ENCODE peak calls at places on chromosomes 1 and 21, in seven cellular contexts. One of them, this sample, is unnamed.

GRCh38 chr1:41673806-41674205 is 189.3 kb upstream of the EDN2 start:
- DNase-seq in heart left ventricle: no peak
- DNase-seq in tibial artery: no peak
- DNase-seq in WERI-Rb-1: no peak
- DNase-seq in mucosa of descending colon: no peak
- DNase-seq in SJSA1: no peak
- DNase-seq in testis: no peak
- DNase-seq in this sample: peak; percentile 42

GRCh38 chr21:45026066-45026745 is 48.2 kb upstream of the ADARB1 start:
- DNase-seq in mucosa of descending colon: no peak
- DNase-seq in tibial artery: no peak
- DNase-seq in WERI-Rb-1: no peak
- DNase-seq in heart left ventricle: no peak
- DNase-seq in SJSA1: no peak
- DNase-seq in testis: no peak
- DNase-seq in this sample: no peak

GRCh38 chr1:180923024-180923841 is 10.5 kb downstream of the KIAA1614 start:
- DNase-seq in testis: no peak
- DNase-seq in mucosa of descending colon: no peak
- DNase-seq in tibial artery: no peak
- DNase-seq in WERI-Rb-1: peak; percentile 33
- DNase-seq in heart left ventricle: peak; percentile 18
- DNase-seq in SJSA1: peak; percentile 9
- DNase-seq in this sample: peak; percentile 29

GRCh38 chr1:117656202-117656641 is 50.4 kb downstream of the TENT5C start:
- DNase-seq in heart left ventricle: no peak
- DNase-seq in SJSA1: no peak
- DNase-seq in WERI-Rb-1: no peak
- DNase-seq in tibial artery: no peak
- DNase-seq in testis: no peak
- DNase-seq in mucosa of descending colon: peak; percentile 71
- DNase-seq in this sample: no peak

GRCh38 chr1:160363951-160364350 is 2.9 kb upstream of the NHLH1 start:
- DNase-seq in WERI-Rb-1: peak; percentile 74
- DNase-seq in mucosa of descending colon: no peak
- DNase-seq in testis: no peak
- DNase-seq in SJSA1: no peak
- DNase-seq in heart left ventricle: no peak
- DNase-seq in tibial artery: no peak
- DNase-seq in this sample: no peak

GRCh38 chr1:55474168-55474786 is 259.1 kb upstream of the USP24 start:
- DNase-seq in tibial artery: no peak
- DNase-seq in testis: no peak
- DNase-seq in mucosa of descending colon: no peak
- DNase-seq in WERI-Rb-1: no peak
- DNase-seq in heart left ventricle: no peak
- DNase-seq in SJSA1: no peak
- DNase-seq in this sample: peak; percentile 87

GRCh38 chr1:169484683-169485426 is 889 bp downstream of the SLC19A2 start:
- DNase-seq in tibial artery: peak; percentile 73
- DNase-seq in SJSA1: no peak
- DNase-seq in heart left ventricle: peak; percentile 62
- DNase-seq in WERI-Rb-1: peak; percentile 11
- DNase-seq in testis: peak; percentile 66
- DNase-seq in mucosa of descending colon: peak; percentile 67
- DNase-seq in this sample: peak; percentile 79

GRCh38 chr1:70248729-70249128 is 27.5 kb downstream of the SRSF11 start:
- DNase-seq in heart left ventricle: no peak
- DNase-seq in tibial artery: no peak
- DNase-seq in mucosa of descending colon: no peak
- DNase-seq in testis: no peak
- DNase-seq in WERI-Rb-1: no peak
- DNase-seq in SJSA1: no peak
- DNase-seq in this sample: no peak

GRCh38 chr1:17119744-17120482 is 662 bp upstream of the PADI2 start:
- DNase-seq in testis: no peak
- DNase-seq in tibial artery: no peak
- DNase-seq in WERI-Rb-1: peak; percentile 52
- DNase-seq in mucosa of descending colon: peak; percentile 72
- DNase-seq in heart left ventricle: no peak
- DNase-seq in SJSA1: no peak
- DNase-seq in this sample: no peak

GRCh38 chr1:160963521-160963920 is 8.9 kb upstream of the ITLN2 start:
- DNase-seq in SJSA1: no peak
- DNase-seq in mucosa of descending colon: no peak
- DNase-seq in heart left ventricle: no peak
- DNase-seq in testis: no peak
- DNase-seq in tibial artery: no peak
- DNase-seq in WERI-Rb-1: no peak
- DNase-seq in this sample: no peak

GRCh38 chr1:30763654-30764248 is 6.2 kb upstream of the LAPTM5 start:
- DNase-seq in tibial artery: peak; percentile 60
- DNase-seq in heart left ventricle: no peak
- DNase-seq in WERI-Rb-1: no peak
- DNase-seq in mucosa of descending colon: peak; percentile 49
- DNase-seq in SJSA1: peak; percentile 14
- DNase-seq in testis: no peak
- DNase-seq in this sample: no peak

DNA sequence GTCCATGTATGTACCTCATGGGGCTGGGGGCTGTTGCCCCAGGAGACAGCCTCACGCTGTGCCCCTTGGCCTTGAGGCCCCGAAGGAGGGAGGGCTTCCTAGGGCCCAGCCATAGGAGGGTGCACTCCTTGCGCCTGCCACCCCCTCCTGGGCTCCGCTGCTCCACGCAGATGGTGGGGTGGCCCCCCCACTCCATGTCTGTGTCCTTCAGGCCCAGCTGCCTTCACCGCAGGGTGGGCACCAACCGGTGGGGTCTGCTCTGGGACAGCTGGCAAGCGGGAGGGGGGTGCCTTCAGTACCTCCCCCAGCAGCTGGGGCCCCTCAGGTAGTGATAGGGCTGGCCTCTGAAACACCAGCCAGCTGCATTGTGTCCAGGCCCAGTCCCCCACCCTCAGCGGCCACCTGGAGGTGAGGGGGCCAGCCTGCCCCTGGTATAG is 309 bp downstream of the GJC2 start:
- DNase-seq in tibial artery: no peak
- DNase-seq in WERI-Rb-1: no peak
- DNase-seq in testis: no peak
- DNase-seq in mucosa of descending colon: no peak
- DNase-seq in heart left ventricle: no peak
- DNase-seq in SJSA1: no peak
- DNase-seq in this sample: no peak
- H3K4me3 ChIP-seq in tibial artery: peak overlapping the region; percentile 12
- H3K4me3 ChIP-seq in WERI-Rb-1: peak overlapping the region; percentile 52
- H3K4me3 ChIP-seq in testis: no peak overlapping the region
- H3K4me3 ChIP-seq in mucosa of descending colon: no peak overlapping the region
- H3K4me3 ChIP-seq in heart left ventricle: peak overlapping the region; percentile 49
- H3K4me3 ChIP-seq in SJSA1: no peak overlapping the region
- H3K4me3 ChIP-seq in this sample: no peak overlapping the region

DNA sequence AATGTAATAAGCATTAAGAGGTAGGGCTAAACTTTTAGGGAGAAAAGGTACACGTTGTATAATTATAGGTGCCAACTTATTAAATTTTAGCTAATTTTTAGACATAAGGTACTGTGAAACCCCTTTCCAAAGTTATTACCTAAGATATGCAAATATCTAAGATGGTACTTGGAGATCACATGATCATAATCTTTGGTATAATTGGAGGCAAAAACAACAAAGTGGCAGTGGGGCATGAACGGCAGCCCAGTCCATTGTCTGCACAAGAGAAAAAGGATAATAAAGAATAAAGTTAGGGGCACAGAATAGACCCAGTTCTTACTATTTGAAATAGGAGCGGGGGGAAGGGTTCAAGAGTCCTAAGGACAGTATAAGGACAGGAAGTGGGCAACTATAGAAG is 51.2 kb downstream of the DESI2 start:
- DNase-seq in testis: no peak
- DNase-seq in SJSA1: no peak
- DNase-seq in WERI-Rb-1: no peak
- DNase-seq in mucosa of descending colon: no peak
- DNase-seq in heart left ventricle: no peak
- DNase-seq in tibial artery: no peak
- DNase-seq in this sample: no peak
- H3K4me3 ChIP-seq in testis: no peak overlapping the region
- H3K4me3 ChIP-seq in SJSA1: no peak overlapping the region
- H3K4me3 ChIP-seq in WERI-Rb-1: no peak overlapping the region
- H3K4me3 ChIP-seq in mucosa of descending colon: no peak overlapping the region
- H3K4me3 ChIP-seq in heart left ventricle: no peak overlapping the region
- H3K4me3 ChIP-seq in tibial artery: no peak overlapping the region
- H3K4me3 ChIP-seq in this sample: no peak overlapping the region

GRCh38 chr1:228006034-228006792 is 585 bp upstream of the WNT3A start:
- DNase-seq in testis: no peak
- DNase-seq in heart left ventricle: no peak
- DNase-seq in tibial artery: no peak
- DNase-seq in WERI-Rb-1: no peak
- DNase-seq in mucosa of descending colon: no peak
- DNase-seq in SJSA1: no peak
- DNase-seq in this sample: no peak

GRCh38 chr1:228008391-228009115 is 1.8 kb downstream of the WNT3A start:
- DNase-seq in heart left ventricle: no peak
- DNase-seq in testis: no peak
- DNase-seq in tibial artery: no peak
- DNase-seq in mucosa of descending colon: no peak
- DNase-seq in SJSA1: no peak
- DNase-seq in WERI-Rb-1: no peak
- DNase-seq in this sample: no peak

GRCh38 chr1:228007801-228008341 is 1.1 kb downstream of the WNT3A start:
- DNase-seq in heart left ventricle: no peak
- DNase-seq in WERI-Rb-1: no peak
- DNase-seq in testis: no peak
- DNase-seq in tibial artery: no peak
- DNase-seq in SJSA1: no peak
- DNase-seq in mucosa of descending colon: no peak
- DNase-seq in this sample: no peak

GRCh38 chr1:228006793-228007053 is at the start of gene WNT3A:
- DNase-seq in testis: no peak
- DNase-seq in WERI-Rb-1: no peak
- DNase-seq in tibial artery: no peak
- DNase-seq in mucosa of descending colon: no peak
- DNase-seq in heart left ventricle: no peak
- DNase-seq in SJSA1: no peak
- DNase-seq in this sample: no peak

DNA sequence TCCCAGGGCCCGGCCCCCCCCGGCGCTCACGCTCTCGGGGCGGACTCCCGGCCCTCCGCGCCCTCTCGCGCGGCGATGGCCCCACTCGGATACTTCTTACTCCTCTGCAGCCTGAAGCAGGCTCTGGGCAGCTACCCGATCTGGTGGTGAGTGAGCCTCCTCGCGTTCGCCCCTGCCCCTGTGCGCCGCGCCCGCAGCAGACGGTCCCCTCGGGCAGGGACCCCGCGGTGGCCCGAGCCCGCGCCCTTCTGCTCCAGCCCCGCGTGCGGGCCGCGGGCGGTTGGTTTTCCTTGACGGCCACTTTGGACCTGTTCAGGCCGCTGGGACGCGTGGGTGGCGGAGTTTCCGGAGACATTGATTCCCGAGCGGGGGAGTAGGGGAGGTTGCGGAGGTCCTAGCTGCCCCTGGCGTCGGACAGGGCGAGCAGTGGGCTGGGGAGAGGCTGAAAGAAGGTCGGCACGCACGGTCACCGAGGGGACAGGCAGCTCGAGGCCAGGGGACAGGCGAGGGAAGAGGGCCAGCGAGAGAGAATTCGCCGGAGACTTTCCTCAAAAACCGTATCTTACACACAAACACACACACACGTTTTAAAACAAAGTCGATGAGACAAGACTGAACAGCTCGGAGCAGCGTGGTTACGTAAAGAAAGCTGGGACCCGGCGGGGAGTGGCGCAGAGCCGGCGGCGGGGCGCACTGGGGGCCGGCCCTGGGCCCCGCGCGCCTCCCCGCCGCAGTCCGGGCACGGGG is 429 bp downstream of the WNT3A start:
- DNase-seq in mucosa of descending colon: no peak
- DNase-seq in testis: no peak
- DNase-seq in heart left ventricle: no peak
- DNase-seq in tibial artery: no peak
- DNase-seq in WERI-Rb-1: no peak
- DNase-seq in SJSA1: no peak
- DNase-seq in this sample: no peak
- H3K4me3 ChIP-seq in mucosa of descending colon: no peak overlapping the region
- H3K4me3 ChIP-seq in testis: no peak overlapping the region
- H3K4me3 ChIP-seq in heart left ventricle: no peak overlapping the region
- H3K4me3 ChIP-seq in tibial artery: no peak overlapping the region
- H3K4me3 ChIP-seq in WERI-Rb-1: peak overlapping the region; percentile 3
- H3K4me3 ChIP-seq in SJSA1: no peak overlapping the region
- H3K4me3 ChIP-seq in this sample: no peak overlapping the region

GRCh38 chr1:155167166-155168104 is 5.7 kb downstream of the KRTCAP2 start:
- DNase-seq in WERI-Rb-1: peak; percentile 99
- DNase-seq in testis: peak; percentile 93
- DNase-seq in heart left ventricle: peak; percentile 94
- DNase-seq in SJSA1: peak; percentile 68
- DNase-seq in tibial artery: peak; percentile 80
- DNase-seq in mucosa of descending colon: peak; percentile 90
- DNase-seq in this sample: peak; percentile 82

GRCh38 chr1:155169541-155169940 is 3.6 kb downstream of the KRTCAP2 start:
- DNase-seq in tibial artery: no peak
- DNase-seq in testis: no peak
- DNase-seq in heart left ventricle: no peak
- DNase-seq in mucosa of descending colon: no peak
- DNase-seq in SJSA1: no peak
- DNase-seq in WERI-Rb-1: peak; percentile 3
- DNase-seq in this sample: no peak

GRCh38 chr1:155166006-155166372 is 7.1 kb downstream of the KRTCAP2 start:
- DNase-seq in mucosa of descending colon: no peak
- DNase-seq in tibial artery: no peak
- DNase-seq in heart left ventricle: peak; percentile 19
- DNase-seq in SJSA1: no peak
- DNase-seq in WERI-Rb-1: peak; percentile 23
- DNase-seq in testis: no peak
- DNase-seq in this sample: no peak

GRCh38 chr1:155168456-155169210 is 4.5 kb downstream of the KRTCAP2 start:
- DNase-seq in SJSA1: no peak
- DNase-seq in testis: no peak
- DNase-seq in tibial artery: no peak
- DNase-seq in mucosa of descending colon: no peak
- DNase-seq in WERI-Rb-1: peak; percentile 14
- DNase-seq in heart left ventricle: no peak
- DNase-seq in this sample: no peak

DNA sequence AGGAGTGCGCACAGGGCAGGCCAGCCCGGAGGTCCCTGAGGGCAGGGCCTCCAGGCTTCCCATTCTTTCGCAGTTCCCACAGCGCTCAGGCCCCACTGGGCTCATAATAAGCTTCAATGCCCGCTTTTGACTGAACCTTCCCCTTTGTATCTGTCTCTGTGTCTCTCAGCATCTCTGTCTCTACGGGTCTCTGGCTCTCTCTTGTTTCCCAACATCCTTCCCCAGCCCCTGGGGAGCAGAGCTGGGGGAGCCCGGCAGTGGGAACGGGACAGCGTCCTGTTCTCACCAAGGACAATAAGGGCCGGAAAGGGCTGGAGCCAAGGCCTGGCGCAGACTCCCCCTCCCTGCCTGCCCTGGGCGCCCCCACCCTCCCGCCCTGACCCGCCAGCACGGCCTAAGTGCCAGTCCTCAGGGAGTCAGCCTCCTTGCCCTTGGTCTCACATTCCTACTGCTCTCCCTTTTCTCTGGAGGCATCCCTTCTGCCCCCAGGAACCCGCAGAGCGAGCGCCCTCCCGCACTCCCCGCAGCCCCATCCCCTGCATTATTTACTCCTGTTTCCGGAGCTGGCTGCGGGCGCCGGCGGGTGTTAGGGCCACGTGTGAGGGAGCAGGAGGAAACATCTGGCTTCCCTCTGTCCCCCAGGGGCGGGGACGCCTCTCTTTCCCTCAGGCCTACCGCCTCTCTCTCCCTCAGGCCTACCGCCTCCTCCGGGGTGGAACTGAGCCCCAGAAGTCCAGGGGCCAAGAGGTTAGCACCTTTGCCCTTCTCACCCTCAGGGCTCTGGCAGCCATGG is 6.5 kb downstream of the KRTCAP2 start:
- DNase-seq in mucosa of descending colon: peak; percentile 60
- DNase-seq in SJSA1: no peak
- DNase-seq in heart left ventricle: peak; percentile 90
- DNase-seq in WERI-Rb-1: peak; percentile 25
- DNase-seq in testis: peak; percentile 50
- DNase-seq in tibial artery: no peak
- DNase-seq in this sample: no peak
- H3K4me3 ChIP-seq in mucosa of descending colon: no peak overlapping the region
- H3K4me3 ChIP-seq in SJSA1: no peak overlapping the region
- H3K4me3 ChIP-seq in heart left ventricle: peak overlapping the region; percentile 36
- H3K4me3 ChIP-seq in WERI-Rb-1: no peak overlapping the region
- H3K4me3 ChIP-seq in testis: no peak overlapping the region
- H3K4me3 ChIP-seq in tibial artery: no peak overlapping the region
- H3K4me3 ChIP-seq in this sample: no peak overlapping the region

This sample was measured in fibroblast of mammary gland.